ENCODE peak calls at places on chromosomes 1 and 21, in seven cellular contexts. M, L, X, D, C, I and S are unnamed samples. For H3K4me1, the result is how much of the 10 kb centered on the place peaks cover.

GRCh38 chr1:150808134-150808533 is at the start of gene CTSK:
- DNase-seq in M (no peak), L (peak), X (no peak), D (no peak), C (no peak), I (no peak), S (no peak)

GRCh38 chr1:219692981-219693380 is 80.1 kb upstream of the ZC3H11B start:
- DNase-seq in M (no peak), L (no peak), X (no peak), D (no peak), C (no peak), I (no peak), S (peak)

GRCh38 chr1:162070094-162070748 is 730 bp downstream of the NOS1AP start:
- DNase-seq in M (peak), L (peak), X (no peak), D (no peak), C (peak), I (peak), S (peak)

GRCh38 chr1:96329121-96329520 is 392.5 kb upstream of the PTBP2 start:
- DNase-seq in M (no peak), L (no peak), X (no peak), D (no peak), C (no peak), I (no peak), S (no peak)

GRCh38 chr1:110070282-110070967 is at the start of gene ALX3:
- DNase-seq in M (no peak), L (no peak), X (no peak), D (no peak), C (no peak), I (no peak), S (no peak)

GRCh38 chr1:13469343-13469742 is 44.5 kb downstream of the LRRC38 start:
- DNase-seq in M (no peak), L (peak), X (peak), D (no peak), C (no peak), I (peak), S (peak)

GRCh38 chr1:165207774-165208359 is 148.6 kb downstream of the LMX1A start:
- DNase-seq in M (no peak), L (peak), X (no peak), D (no peak), C (no peak), I (peak), S (no peak)

GRCh38 chr1:11704226-11704619 is 12.7 kb downstream of the DRAXIN start:
- DNase-seq in M (no peak), L (no peak), X (no peak), D (no peak), C (no peak), I (no peak), S (no peak)

GRCh38 chr1:57304591-57304990 is 119.3 kb downstream of the DAB1 start:
- DNase-seq in M (no peak), L (no peak), X (no peak), D (no peak), C (no peak), I (no peak), S (no peak)

GRCh38 chr1:206685749-206686485 is 1.2 kb downstream of the MAPKAPK2 start:
- DNase-seq in M (peak), L (peak), X (no peak), D (peak), C (peak), I (peak), S (peak)

GRCh38 chr1:66296901-66297300 is 237.1 kb upstream of the SGIP1 start:
- DNase-seq in M (no peak), L (no peak), X (no peak), D (no peak), C (no peak), I (no peak), S (no peak)

GRCh38 chr1:66298427-66298826 is 235.5 kb upstream of the SGIP1 start:
- DNase-seq in M (no peak), L (no peak), X (no peak), D (no peak), C (no peak), I (no peak), S (no peak)

GRCh38 chr1:66296370-66296769 is 237.6 kb upstream of the SGIP1 start:
- DNase-seq in M (no peak), L (no peak), X (no peak), D (no peak), C (no peak), I (no peak), S (no peak)

GRCh38 chr1:66294692-66295384 is 239.1 kb upstream of the SGIP1 start:
- DNase-seq in M (no peak), L (peak), X (no peak), D (no peak), C (no peak), I (no peak), S (no peak)

DNA sequence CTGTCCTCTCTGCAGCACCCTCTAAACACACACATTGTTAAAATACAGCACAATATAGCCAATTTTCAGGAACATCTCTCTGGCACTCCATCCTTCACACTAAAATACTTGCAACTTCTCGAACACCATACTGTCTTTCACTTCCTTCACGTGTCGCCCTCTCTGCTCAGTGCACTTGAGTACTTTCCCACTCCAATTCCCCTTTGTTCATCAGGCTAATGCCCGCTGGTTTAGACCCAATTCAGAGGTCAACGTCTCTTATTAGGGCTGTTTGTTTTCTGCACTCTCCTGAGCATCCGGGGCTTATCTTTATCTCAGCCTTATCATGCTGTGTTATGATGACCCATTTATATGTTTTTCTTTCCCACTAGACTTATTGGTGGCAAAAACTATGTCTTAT is 238.1 kb upstream of the SGIP1 start:
- DNase-seq in M (no peak), L (no peak), X (no peak), D (no peak), C (no peak), I (no peak), S (no peak)
- H3K4me3 ChIP-seq in M (no peak), L (no peak), X (no peak), D (no peak), C (no peak), I (no peak), S (no peak)

GRCh38 chr1:179252606-179253005 is 23.1 kb upstream of the ABL2 start:
- DNase-seq in M (no peak), L (no peak), X (no peak), D (no peak), C (no peak), I (no peak), S (no peak)

GRCh38 chr1:179247923-179248322 is 18.4 kb upstream of the ABL2 start:
- DNase-seq in M (no peak), L (no peak), X (no peak), D (no peak), C (no peak), I (no peak), S (no peak)

GRCh38 chr1:179253286-179253972 is 24.0 kb upstream of the ABL2 start:
- DNase-seq in M (no peak), L (no peak), X (no peak), D (no peak), C (no peak), I (no peak), S (no peak)

GRCh38 chr1:179251675-179252074 is 22.2 kb upstream of the ABL2 start:
- DNase-seq in M (no peak), L (peak), X (peak), D (no peak), C (peak), I (no peak), S (peak)
- TF ChIP-seq CTCF in M (peak), L (peak), X (peak), D (no peak), C (peak), I (peak), S (no peak)

DNA sequence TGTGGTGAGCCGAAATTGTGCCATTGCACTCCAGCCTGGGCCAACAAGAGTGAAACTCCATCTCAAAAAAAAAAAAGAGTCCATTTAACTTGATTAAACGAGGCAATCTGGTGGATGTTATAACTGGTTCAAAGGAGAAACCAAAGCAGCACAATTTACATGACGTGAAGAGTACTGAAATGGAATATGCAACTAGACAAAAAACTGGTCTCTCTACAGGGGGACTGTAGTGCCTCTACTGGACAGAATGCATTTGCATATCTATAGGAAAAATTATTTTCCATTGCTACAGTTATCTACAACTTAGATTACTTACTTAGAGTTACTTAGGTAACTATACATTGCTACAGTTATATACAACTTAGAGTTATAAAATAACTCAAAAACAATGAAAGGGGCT is 2.7 kb upstream of the CAPN2 start:
- DNase-seq in M (no peak), L (no peak), X (no peak), D (no peak), C (no peak), I (no peak), S (no peak)
- H3K4me1 ChIP-seq in M (half or more), L (under half), X (under half), D (under half), C (under half), I (half or more), S (under half)

GRCh38 chr1:113388017-113388620 is 2.2 kb upstream of the MAGI3 start:
- DNase-seq in M (no peak), L (no peak), X (no peak), D (no peak), C (no peak), I (no peak), S (no peak)

GRCh38 chr1:113389953-113390834 is at the start of gene MAGI3:
- DNase-seq in M (peak), L (peak), X (peak), D (peak), C (peak), I (peak), S (peak)

GRCh38 chr1:113390871-113391642 is 742 bp downstream of the MAGI3 start:
- DNase-seq in M (peak), L (peak), X (peak), D (peak), C (peak), I (peak), S (peak)

GRCh38 chr1:113389356-113389952 is 861 bp upstream of the MAGI3 start:
- DNase-seq in M (no peak), L (no peak), X (peak), D (no peak), C (no peak), I (no peak), S (no peak)

DNA sequence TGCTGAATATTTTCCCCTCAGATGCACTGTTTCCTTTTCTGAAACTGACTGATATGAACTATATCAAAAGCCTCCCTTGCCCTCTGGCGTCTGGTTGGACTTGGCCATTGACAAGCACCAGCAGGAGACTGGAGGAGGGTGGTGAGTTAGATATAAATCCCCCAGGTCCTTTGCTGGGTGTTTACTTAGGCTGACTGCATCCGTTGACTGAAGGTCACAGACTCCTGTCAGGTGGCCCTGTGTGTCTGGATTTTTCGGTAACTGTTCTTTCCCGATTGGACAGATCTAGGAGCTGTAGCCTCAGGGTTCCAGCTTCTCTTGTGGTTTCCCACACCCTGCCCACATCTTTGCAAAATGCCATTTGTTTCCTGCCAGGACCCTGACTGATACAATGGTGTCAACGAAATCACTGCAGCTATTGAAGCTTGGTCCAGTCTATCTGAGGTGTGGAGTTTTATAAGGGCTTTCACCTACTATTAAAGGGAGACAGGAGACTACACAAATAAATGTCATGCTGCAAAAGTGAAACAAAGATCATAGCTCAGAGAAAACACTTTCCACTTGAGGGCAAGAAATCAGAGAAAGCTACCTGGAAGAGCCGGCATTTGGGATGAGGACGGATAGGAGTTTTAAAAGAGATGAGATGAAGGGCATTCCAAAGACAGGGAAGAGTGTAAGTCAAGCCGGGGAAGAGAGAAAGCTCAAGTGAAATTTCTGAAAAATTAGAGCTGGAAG is 1.5 kb upstream of the MAGI3 start:
- DNase-seq in M (peak), L (peak), X (no peak), D (no peak), C (peak), I (peak), S (no peak)
- H3K4me3 ChIP-seq in M (peak), L (peak), X (peak), D (peak), C (peak), I (peak), S (no peak)

GRCh38 chr21:45641480-45642035 is 2.0 kb upstream of the PCBP3 start:
- DNase-seq in M (no peak), L (no peak), X (no peak), D (no peak), C (no peak), I (no peak), S (peak)

GRCh38 chr21:45639206-45640000 is 4.1 kb upstream of the PCBP3 start:
- DNase-seq in M (no peak), L (no peak), X (no peak), D (no peak), C (no peak), I (peak), S (no peak)

GRCh38 chr21:45640001-45640887 is 3.3 kb upstream of the PCBP3 start:
- DNase-seq in M (no peak), L (no peak), X (peak), D (no peak), C (no peak), I (peak), S (no peak)

GRCh38 chr21:45642122-45642813 is 1.3 kb upstream of the PCBP3 start:
- DNase-seq in M (no peak), L (peak), X (no peak), D (no peak), C (no peak), I (no peak), S (peak)

GRCh38 chr21:45640888-45641479 is 2.5 kb upstream of the PCBP3 start:
- DNase-seq in M (peak), L (peak), X (peak), D (no peak), C (no peak), I (peak), S (peak)
- TF ChIP-seq CTCF in M (peak), L (peak), X (peak), D (no peak), C (no peak), I (peak), S (no peak)

DNA sequence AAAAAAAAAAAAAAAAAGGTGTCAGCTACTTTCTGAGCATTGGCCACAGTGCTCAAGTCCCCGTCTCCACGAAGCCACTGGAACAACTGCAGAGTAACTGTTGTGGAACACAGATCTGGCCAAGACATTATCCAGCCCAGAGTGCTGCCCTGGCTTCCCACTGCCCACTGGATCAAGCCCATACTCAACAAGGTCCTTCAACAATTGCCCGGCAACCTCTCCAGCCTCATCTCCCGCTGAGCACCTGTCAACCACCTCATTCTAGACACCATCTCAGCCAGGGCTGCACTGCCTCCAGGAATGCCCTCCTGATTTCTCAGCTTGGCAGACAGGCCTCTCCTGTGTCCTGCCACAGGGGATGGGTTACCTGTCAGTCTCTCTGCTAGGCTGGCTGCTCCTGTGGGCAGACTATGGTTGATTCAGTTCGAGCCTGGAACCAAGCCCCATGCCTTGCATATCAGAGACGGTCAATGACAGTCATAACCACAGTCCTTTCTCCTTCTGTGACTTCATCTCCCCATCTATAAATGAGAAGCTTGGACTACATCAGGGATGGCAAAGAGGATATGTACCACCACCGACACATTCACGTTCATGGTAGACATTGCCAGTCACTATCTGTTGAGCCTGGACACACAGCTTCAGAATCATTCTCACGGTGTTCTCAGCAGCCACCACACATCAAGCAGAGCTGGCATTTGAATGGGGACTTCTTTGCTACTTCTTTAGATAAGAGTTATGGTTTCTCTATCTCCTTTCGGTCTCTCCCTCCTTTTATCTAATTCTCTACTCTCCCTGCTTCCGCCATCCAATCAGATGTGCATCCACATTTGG is 76.9 kb downstream of the MRPL37 start:
- DNase-seq in M (no peak), L (peak), X (no peak), D (no peak), C (no peak), I (no peak), S (peak)
- H3K4me1 ChIP-seq in M (half or more), L (half or more), X (under half), D (half or more), C (under half), I (under half), S (under half)

DNA sequence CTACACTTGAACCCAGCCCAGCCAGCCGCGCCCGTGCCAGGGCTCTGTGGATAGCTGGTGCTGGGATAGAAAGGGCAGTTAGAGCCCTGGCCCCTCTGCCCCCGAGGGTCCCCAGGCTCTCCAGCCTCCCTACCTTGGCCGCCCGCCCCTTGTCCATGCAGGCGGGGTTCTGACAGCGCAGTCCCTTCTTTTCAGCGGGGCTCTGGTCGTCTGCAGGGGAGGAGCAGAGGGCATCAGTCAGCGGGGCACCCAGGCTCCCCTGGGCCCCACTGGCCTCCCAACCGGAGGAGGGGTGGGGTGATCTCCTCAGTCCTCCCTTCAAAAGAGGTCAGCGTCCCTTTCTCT is 4.9 kb upstream of the PLEKHG5 start:
- DNase-seq in M (no peak), L (no peak), X (no peak), D (no peak), C (no peak), I (peak), S (no peak)
- H3K4me3 ChIP-seq in M (peak), L (no peak), X (no peak), D (peak), C (no peak), I (no peak), S (no peak)

GRCh38 chr1:210024996-210025395 is 87.0 kb downstream of the SYT14 start:
- DNase-seq in M (no peak), L (no peak), X (no peak), D (no peak), C (no peak), I (no peak), S (no peak)
- TF ChIP-seq CTCF in M (no peak), L (no peak), X (peak), D (no peak), C (no peak), I (no peak), S (no peak)

DNA sequence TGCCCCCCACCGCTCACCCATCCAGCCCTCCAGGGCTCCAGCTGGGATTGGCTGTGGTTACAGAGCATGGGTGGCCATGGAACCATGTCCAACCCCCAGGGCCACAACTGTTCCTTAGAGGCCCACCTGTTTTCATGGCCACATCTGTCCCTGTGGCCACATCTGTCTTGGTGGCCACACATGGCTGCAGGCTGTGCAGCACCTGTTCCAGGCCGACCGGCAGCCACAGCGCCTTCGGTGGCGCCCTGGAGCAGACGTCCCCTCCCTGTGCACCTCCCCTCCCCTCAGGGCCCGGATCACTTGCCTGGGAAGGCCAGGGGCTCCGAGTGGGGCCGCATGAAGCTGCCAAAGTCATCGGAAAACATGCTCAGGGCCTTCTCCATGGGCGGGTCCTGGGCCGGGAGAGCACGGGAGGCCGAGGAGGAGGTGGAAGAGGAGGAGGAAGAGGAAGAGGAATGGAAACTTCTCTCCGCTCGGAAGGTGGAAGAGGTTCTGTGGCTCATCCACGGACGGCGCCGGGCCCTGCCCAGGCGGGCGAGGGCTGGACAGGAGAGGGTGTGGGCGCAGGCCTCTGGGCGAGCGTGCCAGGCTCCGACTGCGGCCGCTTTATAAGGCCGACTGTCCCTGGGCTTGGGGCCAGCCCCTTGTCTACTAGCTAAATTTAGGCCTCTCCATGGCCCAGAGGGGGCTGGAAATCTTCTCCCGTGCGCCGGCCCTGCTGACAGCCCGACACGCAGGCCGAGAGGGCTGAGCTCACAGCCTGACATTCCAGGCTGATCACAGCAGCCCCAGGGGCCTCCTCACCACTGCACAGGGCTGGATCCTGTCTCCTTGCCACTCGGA is at the start of gene HSPB7:
- DNase-seq in M (peak), L (peak), X (peak), D (no peak), C (peak), I (peak), S (peak)
- H3K4me1 ChIP-seq in M (under half), L (half or more), X (under half), D (under half), C (under half), I (under half), S (under half)